ENCODE peak calls at places on chromosome 4, in five cellular contexts. R is mesenchymal stem cell, U is trophoblast cell, B is mesendoderm, T is H9. O is an unnamed sample.

GRCh38 chr4:36392049-36392448 is 110.6 kb downstream of the DTHD1 start:
- DNase-seq in B (no peak), R (no peak), U (no peak), T (no peak), O (no peak)

GRCh38 chr4:95798003-95798402 is 41.9 kb upstream of the PDHA2 start:
- DNase-seq in U (no peak), B (peak; percentile 28), T (no peak), R (no peak), O (no peak)

GRCh38 chr4:111849726-111850284 is 295.4 kb upstream of the FAM241A start:
- DNase-seq in R (peak; percentile 42), U (no peak), B (no peak), T (no peak), O (no peak)

GRCh38 chr4:118352843-118353373 is at the start of gene PRSS12:
- DNase-seq in T (peak; percentile 86), U (peak; percentile 67), B (peak; percentile 89), R (peak; percentile 70), O (peak; percentile 75)

GRCh38 chr4:169158046-169158445 is 112.7 kb downstream of the SH3RF1 start:
- DNase-seq in T (no peak), R (no peak), B (no peak), U (no peak), O (no peak)

GRCh38 chr4:140777401-140777800 is 21.2 kb upstream of the TBC1D9 start:
- DNase-seq in R (no peak), T (no peak), B (no peak), U (no peak), O (no peak)

GRCh38 chr4:129821963-129822362 is 726.0 kb downstream of the C4orf33 start:
- DNase-seq in R (no peak), B (no peak), T (no peak), U (peak; percentile 1), O (no peak)

GRCh38 chr4:151202851-151203455 is 74.0 kb upstream of the PRSS48 start:
- DNase-seq in U (peak; percentile 38), T (no peak), B (peak; percentile 62), R (no peak), O (peak; percentile 14)

GRCh38 chr4:17494258-17494657 is 17.6 kb downstream of the QDPR start:
- DNase-seq in U (peak; percentile 19), T (no peak), B (peak; percentile 64), R (peak; percentile 83), O (peak; percentile 78)

GRCh38 chr4:94551616-94552564 is 100.1 kb downstream of the PDLIM5 start:
- DNase-seq in R (peak; percentile 61), T (no peak), U (no peak), B (no peak), O (peak; percentile 45)

GRCh38 chr4:167222098-167222497 is 12.2 kb downstream of the SPOCK3 start:
- DNase-seq in R (no peak), U (no peak), T (no peak), B (no peak), O (no peak)

GRCh38 chr4:41012308-41012707 is 202.0 kb downstream of the APBB2 start:
- DNase-seq in U (peak; percentile 26), R (no peak), B (no peak), T (no peak), O (peak; percentile 51)

GRCh38 chr4:176286728-176287127 is 17.7 kb upstream of the ASB5 start:
- DNase-seq in T (no peak), U (no peak), R (no peak), B (no peak), O (peak; percentile 35)

GRCh38 chr4:152843476-152844107 is 63.8 kb downstream of the ARFIP1 start:
- DNase-seq in B (peak; percentile 72), U (no peak), T (peak; percentile 30), R (peak; percentile 12), O (no peak)
- H3K23ac ChIP-seq in B (no peak overlapping the region), U (no peak overlapping the region), T (no peak overlapping the region), R (no peak overlapping the region), O (no peak overlapping the region)

GRCh38 chr4:1221155-1221870 is 27.6 kb downstream of the CTBP1 start:
- DNase-seq in B (no peak), R (no peak), T (no peak), U (no peak), O (no peak)
- H3K23ac ChIP-seq in B (no peak overlapping the region), R (no peak overlapping the region), T (no peak overlapping the region), U (no peak overlapping the region), O (no peak overlapping the region)

GRCh38 chr4:182320092-182320491 is 76.9 kb downstream of the TENM3 start:
- DNase-seq in U (no peak), B (no peak), T (no peak), R (no peak), O (no peak)

GRCh38 chr4:182318256-182318655 is 75.1 kb downstream of the TENM3 start:
- DNase-seq in B (no peak), R (no peak), U (no peak), T (no peak), O (peak; percentile 41)

GRCh38 chr4:182309877-182310276 is 66.7 kb downstream of the TENM3 start:
- DNase-seq in R (no peak), T (no peak), B (no peak), U (peak; percentile 45), O (no peak)

GRCh38 chr4:182310316-182310715 is 67.1 kb downstream of the TENM3 start:
- DNase-seq in B (peak; percentile 22), U (peak; percentile 81), T (no peak), R (peak; percentile 62), O (peak; percentile 75)

DNA sequence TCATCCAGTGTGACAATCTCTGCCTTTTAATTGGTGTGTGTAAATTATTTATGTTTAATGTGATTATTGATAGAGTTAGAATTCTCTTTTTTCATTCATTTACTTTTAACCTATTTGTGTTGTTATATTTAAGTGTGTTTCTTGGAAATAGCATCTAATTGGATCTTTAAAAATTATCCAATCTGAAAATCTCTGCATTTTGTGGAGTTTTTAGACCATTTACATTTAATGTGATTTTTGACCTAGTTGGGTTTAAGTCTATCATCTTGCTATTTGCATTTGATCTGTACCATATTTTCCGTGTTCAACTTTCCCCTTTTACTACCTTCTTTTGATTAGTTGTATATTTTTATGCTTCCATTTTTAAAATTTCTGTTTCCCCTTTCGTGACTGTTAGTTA is 71.3 kb downstream of the TENM3 start:
- DNase-seq in T (no peak), U (no peak), B (no peak), R (no peak), O (no peak)
- H3K23ac ChIP-seq in T (no peak overlapping the region), U (no peak overlapping the region), B (no peak overlapping the region), R (no peak overlapping the region), O (no peak overlapping the region)

GRCh38 chr4:80264825-80265224 is 1.6 kb upstream of the FGF5 start:
- DNase-seq in T (no peak), U (no peak), R (no peak), B (no peak), O (no peak)

GRCh38 chr4:80264352-80264647 is 2.2 kb upstream of the FGF5 start:
- DNase-seq in T (no peak), U (no peak), R (no peak), B (no peak), O (no peak)

GRCh38 chr4:80266902-80267380 is 477 bp downstream of the FGF5 start:
- DNase-seq in U (no peak), B (peak; percentile 50), T (peak; percentile 68), R (peak; percentile 64), O (peak; percentile 59)

GRCh38 chr4:80266267-80266901 is at the start of gene FGF5:
- DNase-seq in T (peak; percentile 40), U (peak; percentile 18), B (peak; percentile 25), R (peak; percentile 89), O (peak; percentile 94)

DNA sequence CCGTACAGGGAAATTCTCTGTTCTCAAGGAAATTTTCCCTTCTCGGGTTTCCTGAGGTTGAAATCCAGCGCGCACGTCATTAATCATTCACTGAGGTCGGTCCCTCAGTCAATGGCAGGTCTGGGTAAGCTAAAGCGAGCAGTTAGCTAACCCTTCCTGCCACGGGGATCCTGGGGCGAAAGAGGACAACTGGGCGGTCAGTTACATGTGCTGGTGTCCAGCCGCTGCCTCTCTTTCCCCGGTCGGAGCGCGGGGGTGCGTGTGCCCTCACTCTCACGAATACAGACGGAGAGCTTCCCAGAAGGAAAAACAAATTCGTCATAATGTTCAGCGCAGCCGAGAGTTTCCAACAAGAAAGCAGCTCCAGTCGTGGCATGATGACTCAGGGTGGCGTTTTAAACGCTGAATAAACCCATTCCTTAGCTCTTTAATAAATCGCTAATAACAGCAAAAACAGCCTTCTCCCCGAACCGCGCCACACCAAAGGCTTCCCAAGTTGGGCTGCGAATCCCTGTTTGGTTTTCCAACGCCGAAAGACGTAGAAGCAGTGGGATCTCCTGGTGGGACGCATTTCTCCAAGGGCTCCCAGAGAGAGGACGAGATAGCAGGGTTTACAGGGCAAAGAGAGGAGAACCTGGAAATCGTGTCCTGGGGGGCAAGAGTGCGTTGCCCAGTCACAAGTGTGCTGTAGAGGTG is 745 bp upstream of the FGF5 start:
- DNase-seq in U (peak; percentile 20), T (peak; percentile 36), R (peak; percentile 87), B (peak; percentile 30), O (peak; percentile 92)
- H3K23ac ChIP-seq in U (no peak overlapping the region), T (no peak overlapping the region), R (peak overlapping the region; percentile 46), B (peak overlapping the region; percentile 48), O (peak overlapping the region; percentile 99)

GRCh38 chr4:20254517-20255250 is 3.0 kb downstream of the SLIT2 start:
- DNase-seq in R (peak; percentile 40), B (peak; percentile 71), U (no peak), T (peak; percentile 44), O (peak; percentile 39)
- H3K23ac ChIP-seq in R (peak overlapping the region; percentile 37), B (peak overlapping the region; percentile 98), U (no peak overlapping the region), T (no peak overlapping the region), O (peak overlapping the region; percentile 68)

GRCh38 chr4:1868912-1869311 is 2.3 kb upstream of the NSD2 start:
- DNase-seq in B (no peak), R (no peak), T (no peak), U (no peak), O (no peak)

GRCh38 chr4:1869530-1870327 is 1.5 kb upstream of the NSD2 start:
- DNase-seq in B (no peak), R (no peak), U (peak; percentile 2), T (no peak), O (no peak)

GRCh38 chr4:1871471-1872021 is 353 bp downstream of the NSD2 start:
- DNase-seq in R (no peak), B (peak; percentile 47), T (peak; percentile 49), U (peak; percentile 13), O (no peak)

GRCh38 chr4:1870328-1870577 is 940 bp upstream of the NSD2 start:
- DNase-seq in R (peak; percentile 87), U (peak; percentile 91), B (peak; percentile 93), T (peak; percentile 93), O (peak; percentile 66)

DNA sequence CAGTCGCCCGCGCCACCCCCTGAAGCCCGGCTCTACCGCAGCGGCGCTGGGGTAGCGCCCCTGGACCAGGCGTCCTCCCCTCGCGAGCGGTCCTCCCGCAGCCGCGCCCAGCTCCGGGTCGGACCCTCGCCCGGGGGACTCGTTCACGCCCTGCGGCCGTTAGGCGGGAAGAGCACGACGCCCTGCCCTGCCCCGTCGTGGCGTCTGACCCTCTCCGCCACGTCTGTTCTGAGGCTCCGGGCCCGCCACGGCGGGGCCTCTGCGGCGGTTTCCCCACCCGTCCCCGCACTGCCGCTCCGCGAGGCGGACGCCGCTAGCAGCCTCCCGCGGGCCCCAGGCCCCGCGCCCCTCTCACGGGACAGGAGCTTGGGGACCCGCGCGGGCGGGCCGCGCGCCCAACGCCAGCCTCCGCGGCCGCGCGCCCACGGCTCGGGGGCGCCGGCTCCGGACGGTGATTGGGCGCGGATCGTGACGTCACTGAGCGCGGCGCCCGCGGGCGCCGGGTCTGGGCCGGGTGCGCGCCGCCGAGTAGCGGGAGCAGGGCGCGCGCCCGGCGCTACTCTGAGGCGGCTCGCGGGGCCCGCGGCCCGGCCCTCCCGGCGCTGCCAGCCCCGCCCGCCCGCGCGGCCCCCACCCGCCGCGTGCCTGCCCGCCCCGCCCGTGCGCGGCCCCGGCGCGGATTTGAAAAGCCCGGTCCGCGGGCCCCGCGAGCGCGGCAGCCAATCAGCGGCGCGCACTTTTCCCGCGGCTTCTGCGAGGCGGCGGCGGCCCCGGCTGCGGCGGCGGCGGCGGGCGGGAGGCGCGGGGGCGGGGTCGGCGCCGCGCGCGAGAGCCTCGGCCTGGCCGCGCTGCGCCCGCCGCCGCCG is at the start of gene NSD2:
- DNase-seq in B (peak; percentile 91), R (peak; percentile 88), U (peak; percentile 87), T (peak; percentile 77), O (peak; percentile 87)
- H3K23ac ChIP-seq in B (peak within 1 kb of the TSS; percentile 89), R (peak within 1 kb of the TSS; percentile 90), U (no peak within 1 kb of the TSS), T (no peak within 1 kb of the TSS), O (peak within 1 kb of the TSS; percentile 96)